ENCODE peak calls at places on chromosomes 6 and 20, in seven cellular contexts. B is H1, W is H9, T is IMR-90, H is mesenchymal stem cell, M is mesendoderm, F is trophoblast cell. G is an unnamed sample.

GRCh38 chr6:52417675-52418111 is 2.4 kb upstream of the EFHC1 start:
- DNase-seq in F (no peak), B (no peak), W (no peak), T (peak; percentile 68), H (peak; percentile 86), M (peak; percentile 50), G (no peak)

GRCh38 chr6:25907475-25908014 is 22.9 kb downstream of the SLC17A2 start:
- DNase-seq in H (no peak), M (no peak), T (no peak), B (no peak), F (no peak), W (no peak), G (no peak)

GRCh38 chr20:47066484-47067270 is 172.0 kb downstream of the EYA2 start:
- DNase-seq in M (no peak), T (peak; percentile 91), F (no peak), B (no peak), W (no peak), H (peak; percentile 36), G (no peak)

GRCh38 chr6:160077526-160077925 is 44.1 kb upstream of the SLC22A1 start:
- DNase-seq in W (no peak), H (peak; percentile 13), T (peak; percentile 71), M (no peak), F (no peak), B (no peak), G (no peak)

GRCh38 chr6:9126845-9127560 is 691.7 kb upstream of the SLC35B3 start:
- DNase-seq in M (no peak), F (peak; percentile 80), B (no peak), T (peak; percentile 99), W (no peak), H (peak; percentile 87), G (no peak)

GRCh38 chr6:32969685-32970412 is 1.5 kb downstream of the BRD2 start:
- DNase-seq in B (no peak), M (peak; percentile 97), H (peak; percentile 95), T (peak; percentile 97), W (peak; percentile 81), F (peak; percentile 73), G (peak; percentile 86)

GRCh38 chr6:117326396-117326795 is 61.0 kb downstream of the VGLL2 start:
- DNase-seq in F (no peak), W (no peak), T (no peak), B (no peak), M (no peak), H (no peak), G (no peak)

GRCh38 chr6:112163295-112164257 is 76.2 kb downstream of the FAM229B start:
- DNase-seq in T (peak; percentile 31), F (peak; percentile 52), B (peak; percentile 94), W (peak; percentile 82), H (peak; percentile 71), M (peak; percentile 74), G (peak; percentile 59)

GRCh38 chr6:71334768-71335167 is 46.2 kb downstream of the OGFRL1 start:
- DNase-seq in F (no peak), W (no peak), H (no peak), B (no peak), T (no peak), M (no peak), G (no peak)

GRCh38 chr20:9886227-9886626 is 47.4 kb upstream of the PAK5 start:
- DNase-seq in W (no peak), B (no peak), H (no peak), T (peak; percentile 0), F (no peak), M (no peak), G (no peak)

GRCh38 chr20:58710481-58711265 is 18.1 kb downstream of the NPEPL1 start:
- DNase-seq in W (peak; percentile 25), F (no peak), M (no peak), B (peak; percentile 43), H (no peak), T (no peak), G (no peak)

GRCh38 chr20:46102940-46103339 is 13.2 kb upstream of the NCOA5 start:
- DNase-seq in B (no peak), H (no peak), F (no peak), M (no peak), T (no peak), W (no peak), G (no peak)

GRCh38 chr6:18386302-18386976 is 711 bp upstream of the RNF144B start:
- DNase-seq in B (no peak), T (peak; percentile 38), W (no peak), H (no peak), F (peak; percentile 61), M (peak; percentile 39), G (peak; percentile 14)

GRCh38 chr6:43715056-43715788 is 27.6 kb upstream of the MRPS18A start:
- DNase-seq in F (no peak), H (no peak), M (no peak), B (no peak), W (no peak), T (no peak), G (no peak)

GRCh38 chr6:104579464-104579863 is 280.3 kb downstream of the HACE1 start:
- DNase-seq in H (no peak), W (no peak), B (no peak), F (peak; percentile 25), T (no peak), M (peak; percentile 70), G (no peak)

GRCh38 chr6:143581835-143582480 is 70.4 kb upstream of the FUCA2 start:
- DNase-seq in M (no peak), H (peak; percentile 68), W (no peak), T (peak; percentile 78), F (peak; percentile 27), B (no peak), G (no peak)

GRCh38 chr6:143575840-143576498 is 64.4 kb upstream of the FUCA2 start:
- DNase-seq in W (no peak), M (no peak), F (no peak), B (no peak), T (no peak), H (no peak), G (no peak)

GRCh38 chr6:143579703-143580102 is 68.2 kb upstream of the FUCA2 start:
- DNase-seq in T (peak; percentile 95), W (no peak), B (no peak), H (no peak), M (peak; percentile 41), F (peak; percentile 88), G (no peak)

GRCh38 chr6:143575440-143575839 is 63.9 kb upstream of the FUCA2 start:
- DNase-seq in F (peak; percentile 45), B (no peak), M (peak; percentile 80), W (peak; percentile 49), T (peak; percentile 86), H (peak; percentile 78), G (peak; percentile 65)

GRCh38 chr6:143578054-143578453 is 66.5 kb upstream of the FUCA2 start:
- DNase-seq in M (no peak), W (no peak), H (no peak), F (no peak), B (no peak), T (no peak), G (no peak)
- H2BK120ac ChIP-seq in M (no peak overlapping the region), W (no peak overlapping the region), H (no peak overlapping the region), F (no peak overlapping the region), B (no peak overlapping the region), T (peak overlapping the region; percentile 38), G (no peak overlapping the region)

GRCh38 chr6:156703719-156704118 is 73.5 kb upstream of the ARID1B start:
- DNase-seq in H (no peak), F (no peak), M (no peak), B (no peak), T (peak; percentile 34), W (no peak), G (no peak)

GRCh38 chr6:156699017-156699421 is 78.2 kb upstream of the ARID1B start:
- DNase-seq in B (no peak), M (no peak), W (no peak), F (no peak), H (peak; percentile 58), T (peak; percentile 91), G (no peak)

GRCh38 chr6:156700440-156701057 is 76.6 kb upstream of the ARID1B start:
- DNase-seq in M (no peak), W (no peak), H (no peak), T (no peak), B (no peak), F (no peak), G (no peak)

GRCh38 chr6:156698239-156699016 is 78.8 kb upstream of the ARID1B start:
- DNase-seq in T (no peak), B (no peak), W (no peak), H (no peak), M (no peak), F (no peak), G (no peak)

GRCh38 chr6:156701961-156702360 is 75.2 kb upstream of the ARID1B start:
- DNase-seq in T (no peak), M (no peak), F (no peak), W (no peak), B (no peak), H (no peak), G (no peak)
- H2BK120ac ChIP-seq in T (no peak overlapping the region), M (no peak overlapping the region), F (no peak overlapping the region), W (no peak overlapping the region), B (no peak overlapping the region), H (no peak overlapping the region), G (no peak overlapping the region)

GRCh38 chr6:170383466-170384075 is 77.0 kb downstream of the FAM120B start:
- DNase-seq in H (no peak), M (no peak), B (no peak), T (no peak), W (no peak), F (no peak), G (no peak)

GRCh38 chr6:170388113-170388512 is 81.6 kb downstream of the FAM120B start:
- DNase-seq in M (no peak), H (peak; percentile 16), F (no peak), B (no peak), T (peak; percentile 56), W (no peak), G (no peak)

DNA sequence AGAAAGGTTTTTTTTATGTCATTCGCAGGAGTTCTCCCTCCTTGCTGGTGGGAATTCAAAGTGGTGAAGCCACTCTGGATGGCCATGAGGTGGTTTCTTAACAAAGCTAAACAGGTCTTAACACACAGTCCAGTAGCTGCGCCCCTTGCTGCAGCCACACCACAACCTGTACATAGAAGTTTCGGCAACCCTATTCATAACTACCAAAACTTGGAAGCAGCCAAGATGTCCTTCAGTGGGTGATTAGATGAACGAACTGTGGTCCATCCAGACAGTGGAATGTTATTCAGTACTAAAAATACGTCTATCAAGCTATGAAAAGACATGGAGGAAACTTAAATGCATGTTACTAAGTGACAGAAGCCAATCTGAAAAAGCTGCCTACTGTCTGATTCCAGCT is 78.9 kb downstream of the FAM120B start:
- DNase-seq in M (no peak), W (no peak), H (no peak), F (no peak), T (no peak), B (no peak), G (no peak)
- H2BK120ac ChIP-seq in M (no peak overlapping the region), W (no peak overlapping the region), H (no peak overlapping the region), F (no peak overlapping the region), T (no peak overlapping the region), B (no peak overlapping the region), G (no peak overlapping the region)

GRCh38 chr20:49671429-49671828 is 42.2 kb downstream of the B4GALT5 start:
- DNase-seq in M (no peak), T (no peak), H (no peak), F (no peak), B (no peak), W (no peak), G (no peak)

GRCh38 chr20:49674383-49675352 is 39.0 kb downstream of the B4GALT5 start:
- DNase-seq in F (peak; percentile 13), B (no peak), H (no peak), M (peak; percentile 59), W (no peak), T (peak; percentile 30), G (no peak)

GRCh38 chr20:49675368-49676151 is 38.1 kb downstream of the B4GALT5 start:
- DNase-seq in F (peak; percentile 58), T (no peak), W (no peak), B (no peak), M (no peak), H (no peak), G (no peak)

GRCh38 chr20:49669601-49670189 is 44.0 kb downstream of the B4GALT5 start:
- DNase-seq in H (no peak), M (no peak), T (no peak), F (no peak), B (no peak), W (no peak), G (no peak)

GRCh38 chr20:49672109-49672681 is 41.5 kb downstream of the B4GALT5 start:
- DNase-seq in F (no peak), M (no peak), B (no peak), T (no peak), H (no peak), W (no peak), G (no peak)
- H2BK120ac ChIP-seq in F (no peak overlapping the region), M (no peak overlapping the region), B (no peak overlapping the region), T (no peak overlapping the region), H (no peak overlapping the region), W (no peak overlapping the region), G (no peak overlapping the region)